ENCODE peak calls at places on chromosomes 3 and 15, in eight cellular contexts. V is GM13976, L is GM23338, G is B cell, S is mucosa of descending colon, J is BE2C, D is epithelial cell of esophagus, N is neural crest cell. P is an unnamed sample.

GRCh38 chr15:98896002-98896721 is 111.4 kb downstream of the PGPEP1L start:
- DNase-seq in V (no peak), J (no peak), S (no peak), N (no peak), D (peak), L (no peak), G (no peak), P (no peak)

GRCh38 chr3:174206607-174207192 is 652.4 kb upstream of the NAALADL2 start:
- DNase-seq in L (peak), V (no peak), N (no peak), G (no peak), J (no peak), S (no peak), D (no peak), P (no peak)

GRCh38 chr15:49876401-49877038 is 242.5 kb downstream of the ATP8B4 start:
- DNase-seq in L (peak), V (no peak), J (no peak), D (peak), S (no peak), N (no peak), G (no peak), P (no peak)

GRCh38 chr3:58052373-58053273 is 44.4 kb downstream of the FLNB start:
- DNase-seq in S (peak), G (no peak), L (no peak), V (no peak), J (peak), D (peak), N (no peak), P (no peak)

GRCh38 chr15:60945196-60945595 is 283.9 kb downstream of the RORA start:
- DNase-seq in G (no peak), V (no peak), J (peak), L (no peak), S (no peak), N (no peak), D (no peak), P (no peak)

GRCh38 chr3:72031581-72031980 is 246.6 kb upstream of the PROK2 start:
- DNase-seq in D (peak), N (no peak), J (no peak), L (no peak), G (no peak), V (no peak), S (no peak), P (no peak)

GRCh38 chr3:101039285-101039684 is 46.1 kb upstream of the ABI3BP start:
- DNase-seq in S (no peak), G (no peak), J (no peak), V (no peak), D (peak), N (no peak), L (no peak), P (no peak)

GRCh38 chr3:169744332-169745054 is 20.4 kb downstream of the TERC start:
- DNase-seq in G (no peak), D (peak), N (no peak), L (peak), V (no peak), J (no peak), S (no peak), P (no peak)

GRCh38 chr3:16516695-16517481 is 3.4 kb upstream of the RFTN1 start:
- DNase-seq in D (peak), N (no peak), V (no peak), L (peak), S (peak), J (peak), G (no peak), P (no peak)

GRCh38 chr3:49700453-49701128 is 11.2 kb downstream of the RNF123 start:
- DNase-seq in L (peak), N (no peak), J (no peak), S (no peak), V (no peak), D (no peak), G (no peak), P (no peak)
- TF ChIP-seq CTCF in L (peak), N (no peak), J (peak), S (no peak), V (no peak), D (peak), G (no peak), P (no peak)

GRCh38 chr15:89893027-89893426 is 767 bp downstream of the AP3S2 start:
- DNase-seq in J (no peak), N (no peak), S (no peak), V (no peak), L (no peak), D (peak), G (no peak), P (no peak)

GRCh38 chr15:89885611-89886010 is 8.2 kb downstream of the AP3S2 start:
- DNase-seq in V (no peak), J (no peak), D (no peak), L (no peak), S (no peak), N (no peak), G (no peak), P (no peak)

GRCh38 chr15:89893696-89894450 is at the start of gene AP3S2:
- DNase-seq in V (peak), N (peak), L (peak), G (peak), J (peak), S (peak), D (peak), P (peak)

GRCh38 chr15:89883518-89883917 is 10.3 kb downstream of the AP3S2 start:
- DNase-seq in D (no peak), N (no peak), J (no peak), S (no peak), G (no peak), V (no peak), L (no peak), P (no peak)

GRCh38 chr15:89888214-89888804 is 5.5 kb downstream of the AP3S2 start:
- DNase-seq in G (no peak), N (no peak), J (peak), L (peak), S (no peak), V (no peak), D (peak), P (no peak)
- TF ChIP-seq CTCF in G (no peak), N (peak), J (peak), L (peak), S (no peak), V (no peak), D (peak), P (peak)

DNA sequence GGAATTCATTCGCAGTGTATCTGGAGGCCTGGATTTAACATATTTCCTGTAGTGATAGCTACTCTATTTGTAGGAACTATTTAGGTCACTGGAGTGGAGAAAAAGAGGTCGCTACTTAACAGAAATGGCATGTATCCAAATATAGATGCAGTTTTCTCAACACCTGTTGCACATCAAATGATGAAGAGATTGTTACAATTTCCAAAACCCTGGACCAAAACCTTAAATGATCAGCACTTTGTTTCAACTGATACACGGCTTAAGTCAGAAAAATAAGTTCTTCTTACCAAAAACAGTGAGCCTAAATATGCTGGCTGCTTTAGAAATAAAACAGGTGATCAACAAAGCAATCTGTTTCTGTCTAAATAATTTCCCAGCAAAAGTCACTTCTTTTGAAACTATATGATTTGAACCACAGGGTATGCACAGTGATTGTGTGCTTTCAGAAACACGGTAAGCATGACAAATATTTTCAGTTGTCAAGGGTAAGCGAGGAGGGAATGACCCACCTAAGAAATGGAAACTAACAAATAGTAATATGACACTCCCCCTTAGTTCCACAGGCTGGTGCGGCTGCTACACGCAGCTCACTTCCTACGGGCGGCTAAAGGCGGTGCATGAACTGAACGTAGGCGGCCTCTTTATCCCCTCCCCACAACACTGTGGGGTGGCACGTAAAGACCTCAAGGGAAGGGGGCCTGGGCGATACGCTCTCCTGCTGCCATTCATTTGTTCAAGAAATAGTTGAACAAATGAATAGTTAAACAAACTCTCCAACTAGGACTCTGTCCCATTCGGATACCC is 1.1 kb downstream of the EHD4 start:
- DNase-seq in N (peak), G (peak), S (peak), D (peak), J (peak), L (peak), V (peak), P (no peak)
- TF ChIP-seq CTCF in N (peak), G (no peak), S (no peak), D (no peak), J (no peak), L (no peak), V (no peak), P (peak)

GRCh38 chr3:195265363-195265976 is 5.5 kb downstream of the XXYLT1 start:
- DNase-seq in G (no peak), S (no peak), L (no peak), J (no peak), V (no peak), N (no peak), D (no peak), P (no peak)
- TF ChIP-seq CTCF in G (no peak), S (no peak), L (peak), J (no peak), V (no peak), N (no peak), D (no peak), P (no peak)

GRCh38 chr3:134368751-134369105 is 5.5 kb downstream of the AMOTL2 start:
- DNase-seq in J (no peak), L (no peak), S (no peak), N (no peak), G (no peak), D (no peak), V (no peak), P (no peak)

GRCh38 chr3:134366221-134366927 is 7.9 kb downstream of the AMOTL2 start:
- DNase-seq in V (no peak), S (no peak), D (no peak), G (no peak), N (no peak), L (no peak), J (no peak), P (no peak)

GRCh38 chr3:134367869-134368750 is 6.1 kb downstream of the AMOTL2 start:
- DNase-seq in S (no peak), J (no peak), G (no peak), V (no peak), L (no peak), N (no peak), D (no peak), P (no peak)

GRCh38 chr3:134366928-134367352 is 7.3 kb downstream of the AMOTL2 start:
- DNase-seq in J (no peak), N (peak), L (no peak), G (no peak), D (no peak), S (no peak), V (no peak), P (no peak)

DNA sequence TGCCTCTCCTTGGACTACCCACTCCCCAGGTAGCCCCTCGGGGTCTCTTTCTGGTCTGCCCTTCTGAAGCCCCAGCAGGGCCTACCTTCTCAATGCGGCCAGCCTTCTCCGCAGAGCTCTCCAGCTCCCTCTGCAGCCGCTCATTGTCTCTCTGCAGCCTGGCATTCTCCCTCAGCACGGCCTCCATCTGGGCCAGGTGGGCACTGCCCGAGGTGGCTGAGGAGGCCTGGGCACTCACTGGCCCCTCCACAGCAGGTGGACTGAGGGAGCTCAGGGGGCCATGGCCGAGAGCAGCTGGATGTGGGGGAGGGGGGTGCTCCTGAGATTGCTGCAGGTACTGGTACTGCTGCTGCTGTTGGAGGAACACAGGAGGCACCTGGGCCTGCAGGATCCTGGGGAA is 6.8 kb downstream of the AMOTL2 start:
- DNase-seq in G (no peak), N (no peak), S (peak), D (no peak), J (no peak), L (no peak), V (no peak), P (no peak)
- TF ChIP-seq CTCF in G (no peak), N (no peak), S (no peak), D (no peak), J (no peak), L (peak), V (no peak), P (no peak)

GRCh38 chr3:193446975-193447602 is 68.5 kb upstream of the ATP13A5 start:
- DNase-seq in V (no peak), L (no peak), D (no peak), G (no peak), S (no peak), N (no peak), J (no peak), P (no peak)

GRCh38 chr3:193451881-193452280 is 73.3 kb upstream of the ATP13A5 start:
- DNase-seq in V (no peak), N (no peak), S (no peak), L (no peak), G (no peak), D (peak), J (no peak), P (no peak)

GRCh38 chr3:193452338-193452737 is 73.8 kb upstream of the ATP13A5 start:
- DNase-seq in L (peak), J (no peak), N (no peak), S (no peak), V (no peak), D (peak), G (no peak), P (no peak)
- TF ChIP-seq CTCF in L (peak), J (peak), N (peak), S (no peak), V (no peak), D (peak), G (no peak), P (peak)

P was measured in progenitor cell of endocrine pancreas.